ENCODE peak calls at places on chromosome 16, in four cellular contexts. One of them, this sample, is unnamed.
A peak's percentile ranks its signal among the peaks of the same experiment; 100 is the strongest.

GRCh38 chr16:75745242-75745641 is 19.0 kb upstream of the CPHXL start:
- DNase-seq in stimulated activated CD4-positive, alpha-beta T cell treated with anti-CD3 and anti-CD28 coated beads, Interleukin-12 subunit alpha, Interleukin-12 subunit beta, amount 100 ng/mL, for 48 hours: no peak
- DNase-seq in T-helper 2 cell: no peak
- DNase-seq in Ammon's horn: no peak
- DNase-seq in this sample: no peak

GRCh38 chr16:81409016-81409556 is 35.5 kb upstream of the CMIP start:
- DNase-seq in stimulated activated CD4-positive, alpha-beta T cell treated with anti-CD3 and anti-CD28 coated beads, Interleukin-12 subunit alpha, Interleukin-12 subunit beta, amount 100 ng/mL, for 48 hours: no peak
- DNase-seq in T-helper 2 cell: no peak
- DNase-seq in Ammon's horn: no peak
- DNase-seq in this sample: no peak

GRCh38 chr16:68658258-68658973 is 13.3 kb downstream of the CDH3 start:
- DNase-seq in stimulated activated CD4-positive, alpha-beta T cell treated with anti-CD3 and anti-CD28 coated beads, Interleukin-12 subunit alpha, Interleukin-12 subunit beta, amount 100 ng/mL, for 48 hours: no peak
- DNase-seq in T-helper 2 cell: no peak
- DNase-seq in Ammon's horn: no peak
- DNase-seq in this sample: no peak

GRCh38 chr16:35305476-35305875 is 1846.1 kb downstream of the TP53TG3F start:
- DNase-seq in stimulated activated CD4-positive, alpha-beta T cell treated with anti-CD3 and anti-CD28 coated beads, Interleukin-12 subunit alpha, Interleukin-12 subunit beta, amount 100 ng/mL, for 48 hours: no peak
- DNase-seq in T-helper 2 cell: no peak
- DNase-seq in Ammon's horn: no peak
- DNase-seq in this sample: no peak

GRCh38 chr16:70685061-70685937 is 554 bp downstream of the MTSS2 start:
- DNase-seq in stimulated activated CD4-positive, alpha-beta T cell treated with anti-CD3 and anti-CD28 coated beads, Interleukin-12 subunit alpha, Interleukin-12 subunit beta, amount 100 ng/mL, for 48 hours: no peak
- DNase-seq in T-helper 2 cell: no peak
- DNase-seq in Ammon's horn: no peak
- DNase-seq in this sample: no peak

GRCh38 chr16:88773812-88774291 is 11.2 kb downstream of the PIEZO1 start:
- DNase-seq in stimulated activated CD4-positive, alpha-beta T cell treated with anti-CD3 and anti-CD28 coated beads, Interleukin-12 subunit alpha, Interleukin-12 subunit beta, amount 100 ng/mL, for 48 hours: no peak
- DNase-seq in T-helper 2 cell: no peak
- DNase-seq in Ammon's horn: no peak
- DNase-seq in this sample: no peak

GRCh38 chr16:24999088-24999670 is 16.0 kb downstream of the ARHGAP17 start:
- DNase-seq in stimulated activated CD4-positive, alpha-beta T cell treated with anti-CD3 and anti-CD28 coated beads, Interleukin-12 subunit alpha, Interleukin-12 subunit beta, amount 100 ng/mL, for 48 hours: no peak
- DNase-seq in T-helper 2 cell: no peak
- DNase-seq in Ammon's horn: no peak
- DNase-seq in this sample: no peak

GRCh38 chr16:30418350-30419181 is 11.2 kb downstream of the ZNF771 start:
- DNase-seq in stimulated activated CD4-positive, alpha-beta T cell treated with anti-CD3 and anti-CD28 coated beads, Interleukin-12 subunit alpha, Interleukin-12 subunit beta, amount 100 ng/mL, for 48 hours: no peak
- DNase-seq in T-helper 2 cell: no peak
- DNase-seq in Ammon's horn: no peak
- DNase-seq in this sample: no peak

GRCh38 chr16:57764006-57764340 is 28.4 kb downstream of the KATNB1 start:
- DNase-seq in stimulated activated CD4-positive, alpha-beta T cell treated with anti-CD3 and anti-CD28 coated beads, Interleukin-12 subunit alpha, Interleukin-12 subunit beta, amount 100 ng/mL, for 48 hours: no peak
- DNase-seq in T-helper 2 cell: no peak
- DNase-seq in Ammon's horn: no peak
- DNase-seq in this sample: no peak

GRCh38 chr16:85536411-85537330 is 76.5 kb upstream of the GSE1 start:
- DNase-seq in stimulated activated CD4-positive, alpha-beta T cell treated with anti-CD3 and anti-CD28 coated beads, Interleukin-12 subunit alpha, Interleukin-12 subunit beta, amount 100 ng/mL, for 48 hours: no peak
- DNase-seq in T-helper 2 cell: no peak
- DNase-seq in Ammon's horn: no peak
- DNase-seq in this sample: no peak

GRCh38 chr16:62963846-62964245 is 927.6 kb upstream of the CDH8 start:
- DNase-seq in stimulated activated CD4-positive, alpha-beta T cell treated with anti-CD3 and anti-CD28 coated beads, Interleukin-12 subunit alpha, Interleukin-12 subunit beta, amount 100 ng/mL, for 48 hours: no peak
- DNase-seq in T-helper 2 cell: no peak
- DNase-seq in Ammon's horn: no peak
- DNase-seq in this sample: no peak

GRCh38 chr16:87582221-87582965 is 19.9 kb upstream of the JPH3 start:
- DNase-seq in stimulated activated CD4-positive, alpha-beta T cell treated with anti-CD3 and anti-CD28 coated beads, Interleukin-12 subunit alpha, Interleukin-12 subunit beta, amount 100 ng/mL, for 48 hours: no peak
- DNase-seq in T-helper 2 cell: no peak
- DNase-seq in Ammon's horn: peak; percentile 50
- DNase-seq in this sample: no peak

GRCh38 chr16:70568601-70569217 is 45.1 kb downstream of the SF3B3 start:
- DNase-seq in stimulated activated CD4-positive, alpha-beta T cell treated with anti-CD3 and anti-CD28 coated beads, Interleukin-12 subunit alpha, Interleukin-12 subunit beta, amount 100 ng/mL, for 48 hours: no peak
- DNase-seq in T-helper 2 cell: no peak
- DNase-seq in Ammon's horn: no peak
- DNase-seq in this sample: no peak

GRCh38 chr16:86514656-86515376 is 4.5 kb downstream of the FOXF1 start:
- DNase-seq in stimulated activated CD4-positive, alpha-beta T cell treated with anti-CD3 and anti-CD28 coated beads, Interleukin-12 subunit alpha, Interleukin-12 subunit beta, amount 100 ng/mL, for 48 hours: no peak
- DNase-seq in T-helper 2 cell: no peak
- DNase-seq in Ammon's horn: no peak
- DNase-seq in this sample: no peak

GRCh38 chr16:85959686-85960085 is 60.7 kb downstream of the IRF8 start:
- DNase-seq in stimulated activated CD4-positive, alpha-beta T cell treated with anti-CD3 and anti-CD28 coated beads, Interleukin-12 subunit alpha, Interleukin-12 subunit beta, amount 100 ng/mL, for 48 hours: no peak
- DNase-seq in T-helper 2 cell: no peak
- DNase-seq in Ammon's horn: no peak
- DNase-seq in this sample: no peak

GRCh38 chr16:53022374-53022773 is 30.3 kb downstream of the CHD9NB start:
- DNase-seq in stimulated activated CD4-positive, alpha-beta T cell treated with anti-CD3 and anti-CD28 coated beads, Interleukin-12 subunit alpha, Interleukin-12 subunit beta, amount 100 ng/mL, for 48 hours: no peak
- DNase-seq in T-helper 2 cell: no peak
- DNase-seq in Ammon's horn: peak; percentile 80
- DNase-seq in this sample: peak; percentile 56

GRCh38 chr16:69798466-69798865 is 36.3 kb downstream of the WWP2 start:
- DNase-seq in stimulated activated CD4-positive, alpha-beta T cell treated with anti-CD3 and anti-CD28 coated beads, Interleukin-12 subunit alpha, Interleukin-12 subunit beta, amount 100 ng/mL, for 48 hours: no peak
- DNase-seq in T-helper 2 cell: no peak
- DNase-seq in Ammon's horn: no peak
- DNase-seq in this sample: peak; percentile 68

GRCh38 chr16:68993885-68994284 is 111.6 kb upstream of the HAS3 start:
- DNase-seq in stimulated activated CD4-positive, alpha-beta T cell treated with anti-CD3 and anti-CD28 coated beads, Interleukin-12 subunit alpha, Interleukin-12 subunit beta, amount 100 ng/mL, for 48 hours: no peak
- DNase-seq in T-helper 2 cell: no peak
- DNase-seq in Ammon's horn: no peak
- DNase-seq in this sample: no peak

GRCh38 chr16:83244057-83244456 is 563.7 kb upstream of the HSBP1 start:
- DNase-seq in stimulated activated CD4-positive, alpha-beta T cell treated with anti-CD3 and anti-CD28 coated beads, Interleukin-12 subunit alpha, Interleukin-12 subunit beta, amount 100 ng/mL, for 48 hours: no peak
- DNase-seq in T-helper 2 cell: no peak
- DNase-seq in Ammon's horn: no peak
- DNase-seq in this sample: no peak

GRCh38 chr16:84284168-84284722 is 10.4 kb upstream of the WFDC1 start:
- DNase-seq in stimulated activated CD4-positive, alpha-beta T cell treated with anti-CD3 and anti-CD28 coated beads, Interleukin-12 subunit alpha, Interleukin-12 subunit beta, amount 100 ng/mL, for 48 hours: no peak
- DNase-seq in T-helper 2 cell: no peak
- DNase-seq in Ammon's horn: no peak
- DNase-seq in this sample: no peak

GRCh38 chr16:9345889-9346288 is 254.4 kb downstream of the HAPSTR1 start:
- DNase-seq in stimulated activated CD4-positive, alpha-beta T cell treated with anti-CD3 and anti-CD28 coated beads, Interleukin-12 subunit alpha, Interleukin-12 subunit beta, amount 100 ng/mL, for 48 hours: no peak
- DNase-seq in T-helper 2 cell: no peak
- DNase-seq in Ammon's horn: no peak
- DNase-seq in this sample: no peak

GRCh38 chr16:17013067-17013466 is 457.7 kb downstream of the XYLT1 start:
- DNase-seq in stimulated activated CD4-positive, alpha-beta T cell treated with anti-CD3 and anti-CD28 coated beads, Interleukin-12 subunit alpha, Interleukin-12 subunit beta, amount 100 ng/mL, for 48 hours: no peak
- DNase-seq in T-helper 2 cell: no peak
- DNase-seq in Ammon's horn: no peak
- DNase-seq in this sample: no peak

GRCh38 chr16:16033208-16033717 is 83.8 kb downstream of the ABCC1 start:
- DNase-seq in stimulated activated CD4-positive, alpha-beta T cell treated with anti-CD3 and anti-CD28 coated beads, Interleukin-12 subunit alpha, Interleukin-12 subunit beta, amount 100 ng/mL, for 48 hours: no peak
- DNase-seq in T-helper 2 cell: no peak
- DNase-seq in Ammon's horn: no peak
- DNase-seq in this sample: no peak

GRCh38 chr16:85334718-85335583 is 222.7 kb upstream of the CIBAR2 start:
- DNase-seq in stimulated activated CD4-positive, alpha-beta T cell treated with anti-CD3 and anti-CD28 coated beads, Interleukin-12 subunit alpha, Interleukin-12 subunit beta, amount 100 ng/mL, for 48 hours: no peak
- DNase-seq in T-helper 2 cell: no peak
- DNase-seq in Ammon's horn: no peak
- DNase-seq in this sample: no peak

This sample was measured in pons.